ENCODE peak calls at places on chromosome 1, in eight cellular contexts. J is NCI-H226; C is ecto neural progenitor cell; S is GM12892; P is activated CD4-positive, CD25-positive, alpha-beta regulatory T cell treated with anti-CD3 and anti-CD28 coated beads, Interleukin-2, amount 50 U/mL, for 16 hours; Y is GM04503; N is psoas muscle; Z is EH. T is an unnamed sample.

GRCh38 chr1:118143136-118143535 is 41.9 kb downstream of the SPAG17 start:
- DNase-seq in Z (peak; percentile 28), J (no peak), S (no peak), P (no peak), Y (no peak), C (no peak), N (no peak), T (no peak)

GRCh38 chr1:78277253-78277652 is 213.5 kb upstream of the PTGFR start:
- DNase-seq in P (no peak), N (no peak), Z (peak; percentile 90), J (peak; percentile 28), C (no peak), S (no peak), Y (peak; percentile 49), T (no peak)

GRCh38 chr1:79745928-79746327 is 739.4 kb upstream of the ADGRL4 start:
- DNase-seq in P (no peak), Z (no peak), C (no peak), S (no peak), N (no peak), Y (no peak), J (no peak), T (no peak)

GRCh38 chr1:73901656-73902276 is 296.2 kb downstream of the LRRIQ3 start:
- DNase-seq in P (no peak), J (no peak), S (no peak), N (no peak), Z (no peak), C (no peak), Y (no peak), T (no peak)

GRCh38 chr1:34780528-34780927 is 486 bp upstream of the GJB3 start:
- DNase-seq in C (no peak), S (no peak), Z (no peak), Y (no peak), P (no peak), N (no peak), J (no peak), T (no peak)

GRCh38 chr1:7335224-7335879 is 435.7 kb upstream of the VAMP3 start:
- DNase-seq in P (no peak), C (no peak), N (no peak), S (no peak), Z (peak; percentile 19), Y (no peak), J (no peak), T (no peak)

GRCh38 chr1:88943221-88943620 is 49.2 kb downstream of the KYAT3 start:
- DNase-seq in C (no peak), J (no peak), S (no peak), N (no peak), Y (no peak), Z (no peak), P (no peak), T (no peak)

GRCh38 chr1:57770772-57771171 is 346.9 kb upstream of the DAB1 start:
- DNase-seq in Z (peak; percentile 7), J (no peak), N (no peak), P (no peak), Y (no peak), C (no peak), S (no peak), T (no peak)